ENCODE peak calls at places on chromosomes 3 and 15, in eight cellular contexts. Z is aorta; A is stimulated activated naive B cell treated with anti-CD40 and anti-IgM and Interleukin-4, amounts not matched to agents 10 μg/mL and 1 μg/mL and 100 μg/mL, for 72 hours; J is activated gamma-delta T cell treated with anti-CD3 and anti-CD28 coated beads, Interleukin-2, amount 50 U/mL, for 16 hours; D is colonic mucosa; W is AG10803; M is mesenchymal stem cell; N is NCI-H1092 treated with DMSO at 0.1 percent for 48 hours. C is an unnamed sample.
A peak's percentile ranks its signal among the peaks of the same experiment; 100 is the strongest.

GRCh38 chr3:126085276-126085675 is 1.4 kb upstream of the SLC41A3 start:
- DNase-seq in Z (no peak), A (no peak), J (no peak), D (no peak), W (no peak), M (no peak), N (no peak), C (no peak)

GRCh38 chr3:193783166-193783896 is 190.3 kb downstream of the OPA1 start:
- DNase-seq in Z (no peak), A (no peak), J (no peak), D (no peak), W (peak; percentile 9), M (peak; percentile 63), N (no peak), C (no peak)

GRCh38 chr3:45644063-45644462 is 45.1 kb upstream of the SACM1L start:
- DNase-seq in Z (no peak), A (no peak), J (no peak), D (no peak), W (peak; percentile 67), M (peak; percentile 84), N (no peak), C (no peak)

GRCh38 chr3:187063286-187064081 is 75.8 kb downstream of the RPL39L start:
- DNase-seq in Z (no peak), A (no peak), J (no peak), D (no peak), W (no peak), M (no peak), N (no peak), C (no peak)

GRCh38 chr15:69045810-69046209 is 31.3 kb downstream of the NOX5 start:
- DNase-seq in Z (no peak), A (no peak), J (no peak), D (no peak), W (peak; percentile 39), M (peak; percentile 52), N (no peak), C (no peak)

GRCh38 chr3:12869025-12869695 is 27.8 kb upstream of the RPL32 start:
- DNase-seq in Z (peak; percentile 83), A (peak; percentile 31), J (no peak), D (peak; percentile 70), W (no peak), M (peak; percentile 36), N (peak; percentile 29), C (no peak)

GRCh38 chr3:136547293-136547692 is 204.9 kb downstream of the STAG1 start:
- DNase-seq in Z (no peak), A (no peak), J (no peak), D (no peak), W (peak; percentile 51), M (peak; percentile 15), N (no peak), C (no peak)

GRCh38 chr3:181581651-181582050 is 130.1 kb upstream of the SOX2 start:
- DNase-seq in Z (no peak), A (no peak), J (no peak), D (no peak), W (peak; percentile 8), M (no peak), N (no peak), C (no peak)

GRCh38 chr15:101275018-101275417 is 2.3 kb downstream of the SELENOS start:
- DNase-seq in Z (no peak), A (no peak), J (no peak), D (no peak), W (no peak), M (no peak), N (no peak), C (no peak)